ENCODE peak calls at places on chromosomes 11 and 22, in five cellular contexts. One of them, this sample, is unnamed.

GRCh38 chr11:9992306-9992705 is 301.7 kb downstream of the SBF2 start:
- DNase-seq in neural progenitor cell: no peak
- DNase-seq in HCT116: no peak
- DNase-seq in PC-3: no peak
- DNase-seq in OCI-LY7: no peak
- DNase-seq in this sample: peak; percentile 30

GRCh38 chr22:49141761-49142160 is 685.9 kb downstream of the BRD1 start:
- DNase-seq in neural progenitor cell: no peak
- DNase-seq in PC-3: no peak
- DNase-seq in OCI-LY7: no peak
- DNase-seq in HCT116: no peak
- DNase-seq in this sample: no peak

GRCh38 chr11:74157169-74157568 is 13.6 kb downstream of the C2CD3 start:
- DNase-seq in PC-3: peak; percentile 81
- DNase-seq in HCT116: no peak
- DNase-seq in OCI-LY7: no peak
- DNase-seq in neural progenitor cell: no peak
- DNase-seq in this sample: peak; percentile 41

GRCh38 chr11:74468521-74469280 is 1.4 kb upstream of the KCNE3 start:
- DNase-seq in OCI-LY7: no peak
- DNase-seq in PC-3: no peak
- DNase-seq in neural progenitor cell: no peak
- DNase-seq in HCT116: no peak
- DNase-seq in this sample: peak; percentile 21

GRCh38 chr11:123129920-123130319 is 65.1 kb downstream of the CLMP start:
- DNase-seq in OCI-LY7: no peak
- DNase-seq in PC-3: no peak
- DNase-seq in HCT116: no peak
- DNase-seq in neural progenitor cell: no peak
- DNase-seq in this sample: peak; percentile 85

GRCh38 chr22:46587492-46588278 is 32.5 kb upstream of the GRAMD4 start:
- DNase-seq in HCT116: no peak
- DNase-seq in neural progenitor cell: no peak
- DNase-seq in OCI-LY7: peak; percentile 92
- DNase-seq in PC-3: no peak
- DNase-seq in this sample: no peak

GRCh38 chr11:134667505-134667904 is 255.5 kb upstream of the B3GAT1 start:
- DNase-seq in neural progenitor cell: no peak
- DNase-seq in HCT116: no peak
- DNase-seq in OCI-LY7: no peak
- DNase-seq in PC-3: no peak
- DNase-seq in this sample: no peak

GRCh38 chr11:69209421-69209820 is 53.7 kb downstream of the SMIM38 start:
- DNase-seq in neural progenitor cell: no peak
- DNase-seq in HCT116: no peak
- DNase-seq in OCI-LY7: no peak
- DNase-seq in PC-3: no peak
- DNase-seq in this sample: no peak

GRCh38 chr11:34570584-34570983 is 50.3 kb upstream of the EHF start:
- DNase-seq in OCI-LY7: no peak
- DNase-seq in neural progenitor cell: no peak
- DNase-seq in HCT116: no peak
- DNase-seq in PC-3: peak; percentile 82
- DNase-seq in this sample: no peak

GRCh38 chr11:12224537-12224893 is 114.1 kb downstream of the MICAL2 start:
- DNase-seq in PC-3: peak; percentile 87
- DNase-seq in neural progenitor cell: no peak
- DNase-seq in OCI-LY7: no peak
- DNase-seq in HCT116: no peak
- DNase-seq in this sample: no peak

GRCh38 chr11:40314327-40314726 is 1145.1 kb downstream of the LRRC4C start:
- DNase-seq in neural progenitor cell: no peak
- DNase-seq in PC-3: no peak
- DNase-seq in HCT116: no peak
- DNase-seq in OCI-LY7: no peak
- DNase-seq in this sample: no peak

GRCh38 chr11:28636033-28636432 is 527.8 kb downstream of the METTL15 start:
- DNase-seq in PC-3: no peak
- DNase-seq in HCT116: no peak
- DNase-seq in OCI-LY7: no peak
- DNase-seq in neural progenitor cell: no peak
- DNase-seq in this sample: no peak

GRCh38 chr22:23222875-23223565 is 42.7 kb downstream of the BCR start:
- DNase-seq in neural progenitor cell: no peak
- DNase-seq in PC-3: no peak
- DNase-seq in OCI-LY7: no peak
- DNase-seq in HCT116: no peak
- DNase-seq in this sample: no peak

GRCh38 chr11:19711911-19712280 is 741 bp upstream of the NAV2 start:
- DNase-seq in PC-3: no peak
- DNase-seq in neural progenitor cell: peak; percentile 72
- DNase-seq in HCT116: no peak
- DNase-seq in OCI-LY7: no peak
- DNase-seq in this sample: peak; percentile 62

GRCh38 chr11:2770556-2771301 is 70.9 kb upstream of the KCNQ1OT1 start:
- DNase-seq in PC-3: no peak
- DNase-seq in HCT116: no peak
- DNase-seq in neural progenitor cell: peak; percentile 1
- DNase-seq in OCI-LY7: no peak
- DNase-seq in this sample: no peak

GRCh38 chr11:47565340-47566165 is at the start of gene PTPMT1:
- DNase-seq in neural progenitor cell: peak; percentile 80
- DNase-seq in OCI-LY7: peak; percentile 69
- DNase-seq in HCT116: peak; percentile 40
- DNase-seq in PC-3: peak; percentile 72
- DNase-seq in this sample: peak; percentile 92

GRCh38 chr22:39556970-39557811 is 13.4 kb upstream of the CACNA1I start:
- DNase-seq in HCT116: no peak
- DNase-seq in PC-3: no peak
- DNase-seq in OCI-LY7: no peak
- DNase-seq in neural progenitor cell: peak; percentile 75
- DNase-seq in this sample: peak; percentile 36

GRCh38 chr11:18457435-18457834 is 1.8 kb downstream of the LDHAL6A start:
- DNase-seq in HCT116: peak; percentile 32
- DNase-seq in neural progenitor cell: no peak
- DNase-seq in PC-3: peak; percentile 55
- DNase-seq in OCI-LY7: no peak
- DNase-seq in this sample: no peak

GRCh38 chr11:69540118-69541000 is 58.9 kb downstream of the LINC01488 start:
- DNase-seq in neural progenitor cell: peak; percentile 23
- DNase-seq in PC-3: peak; percentile 16
- DNase-seq in OCI-LY7: no peak
- DNase-seq in HCT116: no peak
- DNase-seq in this sample: no peak

GRCh38 chr11:67495234-67496005 is 9.7 kb downstream of the PITPNM1 start:
- DNase-seq in neural progenitor cell: no peak
- DNase-seq in PC-3: no peak
- DNase-seq in OCI-LY7: no peak
- DNase-seq in HCT116: no peak
- DNase-seq in this sample: no peak

GRCh38 chr11:64341429-64341828 is 1.4 kb downstream of the CCDC88B start:
- DNase-seq in neural progenitor cell: no peak
- DNase-seq in HCT116: no peak
- DNase-seq in PC-3: no peak
- DNase-seq in OCI-LY7: no peak
- DNase-seq in this sample: no peak

GRCh38 chr11:130582994-130583393 is 134.5 kb downstream of the ADAMTS15 start:
- DNase-seq in neural progenitor cell: no peak
- DNase-seq in HCT116: no peak
- DNase-seq in PC-3: no peak
- DNase-seq in OCI-LY7: no peak
- DNase-seq in this sample: no peak

DNA sequence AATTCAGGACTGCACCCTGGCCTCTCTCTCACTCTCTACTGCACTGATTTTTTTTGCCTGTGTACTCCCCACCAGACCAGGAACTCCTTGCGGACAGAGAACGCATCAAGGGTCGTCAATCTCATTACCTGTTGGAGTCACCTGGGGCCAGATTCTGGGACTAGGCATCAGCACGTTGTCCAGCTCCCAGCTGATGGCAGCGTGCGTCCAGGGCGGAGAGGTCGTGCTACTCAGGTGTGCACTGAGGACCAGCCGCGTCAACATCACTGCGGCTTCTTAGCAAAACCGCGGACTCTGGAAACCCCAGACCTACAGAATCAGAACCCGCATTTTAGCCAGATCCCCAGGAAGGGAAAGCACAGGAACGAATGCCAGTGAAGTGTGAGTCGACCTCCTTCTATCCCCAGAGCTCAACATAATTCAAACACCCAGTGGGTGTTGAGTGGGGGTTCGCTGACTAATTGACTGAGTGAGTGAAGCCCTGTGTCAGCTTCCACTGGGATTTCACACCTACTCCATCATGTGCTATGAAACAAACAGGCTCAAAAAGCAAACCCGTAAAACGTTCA is 13.2 kb downstream of the KCNJ5 start:
- DNase-seq in HCT116: no peak
- DNase-seq in neural progenitor cell: peak; percentile 34
- DNase-seq in PC-3: no peak
- DNase-seq in OCI-LY7: no peak
- DNase-seq in this sample: peak; percentile 38
- H3K4me2 ChIP-seq in HCT116: peak overlapping the region; percentile 93
- H3K4me2 ChIP-seq in neural progenitor cell: peak overlapping the region; percentile 86
- H3K4me2 ChIP-seq in PC-3: peak overlapping the region; percentile 95
- H3K4me2 ChIP-seq in OCI-LY7: no peak overlapping the region
- H3K4me2 ChIP-seq in this sample: peak overlapping the region; percentile 72

GRCh38 chr11:109343242-109343641 is 78.7 kb upstream of the C11orf87 start:
- DNase-seq in PC-3: no peak
- DNase-seq in OCI-LY7: no peak
- DNase-seq in HCT116: no peak
- DNase-seq in neural progenitor cell: no peak
- DNase-seq in this sample: no peak

GRCh38 chr11:109347304-109347703 is 74.7 kb upstream of the C11orf87 start:
- DNase-seq in neural progenitor cell: no peak
- DNase-seq in HCT116: no peak
- DNase-seq in PC-3: no peak
- DNase-seq in OCI-LY7: no peak
- DNase-seq in this sample: no peak

GRCh38 chr11:109338131-109338530 is 83.9 kb upstream of the C11orf87 start:
- DNase-seq in HCT116: no peak
- DNase-seq in PC-3: no peak
- DNase-seq in OCI-LY7: no peak
- DNase-seq in neural progenitor cell: no peak
- DNase-seq in this sample: no peak

GRCh38 chr11:109342261-109342660 is 79.7 kb upstream of the C11orf87 start:
- DNase-seq in HCT116: no peak
- DNase-seq in PC-3: no peak
- DNase-seq in OCI-LY7: no peak
- DNase-seq in neural progenitor cell: no peak
- DNase-seq in this sample: no peak
- TF ChIP-seq EZH2phosphoT487 in HCT116: no peak
- TF ChIP-seq EZH2phosphoT487 in PC-3: no peak
- TF ChIP-seq EZH2phosphoT487 in OCI-LY7: no peak
- TF ChIP-seq EZH2phosphoT487 in neural progenitor cell: no peak
- TF ChIP-seq EZH2phosphoT487 in this sample: no peak

DNA sequence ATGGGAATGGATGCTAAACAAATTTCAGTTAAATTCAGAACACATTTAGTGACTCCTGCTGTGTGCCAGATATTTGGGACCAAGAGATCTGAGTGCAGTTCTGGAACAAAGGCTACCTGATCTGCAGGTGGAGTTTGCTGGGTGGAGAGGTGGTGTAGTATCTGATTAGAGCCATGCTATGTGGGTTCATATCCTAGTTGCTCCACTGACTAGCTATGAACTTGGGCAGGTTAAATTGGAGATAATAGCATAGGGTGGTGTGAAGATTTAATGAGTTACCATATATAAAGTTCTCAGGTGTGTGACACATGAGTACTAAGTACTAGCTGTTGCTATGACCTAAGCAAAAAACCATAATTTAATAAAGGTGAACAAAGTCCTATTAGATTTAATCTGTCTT is 2.0 kb downstream of the ENDOD1 start:
- DNase-seq in OCI-LY7: no peak
- DNase-seq in neural progenitor cell: no peak
- DNase-seq in HCT116: no peak
- DNase-seq in PC-3: no peak
- DNase-seq in this sample: no peak
- H3K4me2 ChIP-seq in OCI-LY7: peak overlapping the region; percentile 89
- H3K4me2 ChIP-seq in neural progenitor cell: no peak overlapping the region
- H3K4me2 ChIP-seq in HCT116: peak overlapping the region; percentile 91
- H3K4me2 ChIP-seq in PC-3: peak overlapping the region; percentile 92
- H3K4me2 ChIP-seq in this sample: no peak overlapping the region

GRCh38 chr11:31802609-31802989 is 8.5 kb downstream of the PAX6 start:
- DNase-seq in OCI-LY7: no peak
- DNase-seq in neural progenitor cell: peak; percentile 71
- DNase-seq in HCT116: no peak
- DNase-seq in PC-3: no peak
- DNase-seq in this sample: no peak

GRCh38 chr11:31804439-31805036 is 6.6 kb downstream of the PAX6 start:
- DNase-seq in PC-3: no peak
- DNase-seq in OCI-LY7: no peak
- DNase-seq in HCT116: no peak
- DNase-seq in neural progenitor cell: peak; percentile 66
- DNase-seq in this sample: no peak

GRCh38 chr11:31802000-31802551 is 9.0 kb downstream of the PAX6 start:
- DNase-seq in neural progenitor cell: no peak
- DNase-seq in HCT116: no peak
- DNase-seq in PC-3: no peak
- DNase-seq in OCI-LY7: no peak
- DNase-seq in this sample: no peak

GRCh38 chr11:31803813-31804438 is 7.2 kb downstream of the PAX6 start:
- DNase-seq in HCT116: no peak
- DNase-seq in OCI-LY7: no peak
- DNase-seq in neural progenitor cell: peak; percentile 65
- DNase-seq in PC-3: no peak
- DNase-seq in this sample: no peak

GRCh38 chr11:31802990-31803812 is 7.9 kb downstream of the PAX6 start:
- DNase-seq in HCT116: no peak
- DNase-seq in PC-3: no peak
- DNase-seq in OCI-LY7: no peak
- DNase-seq in neural progenitor cell: peak; percentile 67
- DNase-seq in this sample: no peak
- TF ChIP-seq EZH2phosphoT487 in HCT116: no peak
- TF ChIP-seq EZH2phosphoT487 in PC-3: no peak
- TF ChIP-seq EZH2phosphoT487 in OCI-LY7: no peak
- TF ChIP-seq EZH2phosphoT487 in neural progenitor cell: no peak
- TF ChIP-seq EZH2phosphoT487 in this sample: no peak

GRCh38 chr11:57483570-57483934 is 23.2 kb downstream of the RTN4RL2 start:
- DNase-seq in HCT116: no peak
- DNase-seq in OCI-LY7: no peak
- DNase-seq in PC-3: no peak
- DNase-seq in neural progenitor cell: no peak
- DNase-seq in this sample: no peak
- H3K4me2 ChIP-seq in HCT116: no peak overlapping the region
- H3K4me2 ChIP-seq in OCI-LY7: peak overlapping the region; percentile 74
- H3K4me2 ChIP-seq in PC-3: peak overlapping the region; percentile 65
- H3K4me2 ChIP-seq in neural progenitor cell: peak overlapping the region; percentile 97
- H3K4me2 ChIP-seq in this sample: peak overlapping the region; percentile 98